ENCODE peak calls at places on chromosomes 3 and 15, in seven cellular contexts. One of them, this sample, is unnamed.

GRCh38 chr15:50627351-50628055 is 59.1 kb downstream of the TRPM7 start:
- DNase-seq in glutamatergic neuron: no peak
- DNase-seq in ACHN: no peak
- DNase-seq in NCI-H446 treated with DMSO at 0.1 percent for 48 hours: no peak
- DNase-seq in effector CD4-positive, alpha-beta T cell: no peak
- DNase-seq in AML-193: no peak
- DNase-seq in activated CD4-positive, alpha-beta T cell treated with anti-CD3 and anti-CD28 coated beads, Interleukin-2, amount 10 ng/mL, durations not matched to agents 7 days and 5 days: no peak
- DNase-seq in this sample: no peak

GRCh38 chr3:29649815-29650547 is 369.1 kb downstream of the RBMS3 start:
- DNase-seq in activated CD4-positive, alpha-beta T cell treated with anti-CD3 and anti-CD28 coated beads, Interleukin-2, amount 10 ng/mL, durations not matched to agents 7 days and 5 days: no peak
- DNase-seq in ACHN: no peak
- DNase-seq in glutamatergic neuron: no peak
- DNase-seq in NCI-H446 treated with DMSO at 0.1 percent for 48 hours: no peak
- DNase-seq in effector CD4-positive, alpha-beta T cell: no peak
- DNase-seq in AML-193: no peak
- DNase-seq in this sample: no peak

GRCh38 chr3:40291471-40291870 is 18.0 kb upstream of the EIF1B start:
- DNase-seq in activated CD4-positive, alpha-beta T cell treated with anti-CD3 and anti-CD28 coated beads, Interleukin-2, amount 10 ng/mL, durations not matched to agents 7 days and 5 days: no peak
- DNase-seq in AML-193: no peak
- DNase-seq in glutamatergic neuron: no peak
- DNase-seq in effector CD4-positive, alpha-beta T cell: no peak
- DNase-seq in ACHN: no peak
- DNase-seq in NCI-H446 treated with DMSO at 0.1 percent for 48 hours: no peak
- DNase-seq in this sample: no peak

GRCh38 chr3:10004960-10005564 is 18.4 kb upstream of the EMC3 start:
- DNase-seq in ACHN: no peak
- DNase-seq in glutamatergic neuron: no peak
- DNase-seq in activated CD4-positive, alpha-beta T cell treated with anti-CD3 and anti-CD28 coated beads, Interleukin-2, amount 10 ng/mL, durations not matched to agents 7 days and 5 days: no peak
- DNase-seq in NCI-H446 treated with DMSO at 0.1 percent for 48 hours: no peak
- DNase-seq in effector CD4-positive, alpha-beta T cell: no peak
- DNase-seq in AML-193: no peak
- DNase-seq in this sample: no peak

GRCh38 chr3:97954193-97954827 is 17.9 kb downstream of the RIOX2 start:
- DNase-seq in activated CD4-positive, alpha-beta T cell treated with anti-CD3 and anti-CD28 coated beads, Interleukin-2, amount 10 ng/mL, durations not matched to agents 7 days and 5 days: no peak
- DNase-seq in effector CD4-positive, alpha-beta T cell: no peak
- DNase-seq in glutamatergic neuron: no peak
- DNase-seq in AML-193: no peak
- DNase-seq in NCI-H446 treated with DMSO at 0.1 percent for 48 hours: no peak
- DNase-seq in ACHN: no peak
- DNase-seq in this sample: no peak

GRCh38 chr3:53880396-53881345 is 1.3 kb downstream of the ACTR8 start:
- DNase-seq in effector CD4-positive, alpha-beta T cell: no peak
- DNase-seq in NCI-H446 treated with DMSO at 0.1 percent for 48 hours: no peak
- DNase-seq in ACHN: peak; percentile 20
- DNase-seq in activated CD4-positive, alpha-beta T cell treated with anti-CD3 and anti-CD28 coated beads, Interleukin-2, amount 10 ng/mL, durations not matched to agents 7 days and 5 days: no peak
- DNase-seq in AML-193: no peak
- DNase-seq in glutamatergic neuron: no peak
- DNase-seq in this sample: no peak

GRCh38 chr3:65924762-65925161 is 114.0 kb downstream of the MAGI1 start:
- DNase-seq in glutamatergic neuron: no peak
- DNase-seq in AML-193: no peak
- DNase-seq in activated CD4-positive, alpha-beta T cell treated with anti-CD3 and anti-CD28 coated beads, Interleukin-2, amount 10 ng/mL, durations not matched to agents 7 days and 5 days: no peak
- DNase-seq in effector CD4-positive, alpha-beta T cell: no peak
- DNase-seq in NCI-H446 treated with DMSO at 0.1 percent for 48 hours: no peak
- DNase-seq in ACHN: no peak
- DNase-seq in this sample: no peak

GRCh38 chr3:171116365-171116764 is 89.8 kb upstream of the SLC2A2 start:
- DNase-seq in AML-193: no peak
- DNase-seq in effector CD4-positive, alpha-beta T cell: no peak
- DNase-seq in ACHN: no peak
- DNase-seq in NCI-H446 treated with DMSO at 0.1 percent for 48 hours: peak; percentile 67
- DNase-seq in activated CD4-positive, alpha-beta T cell treated with anti-CD3 and anti-CD28 coated beads, Interleukin-2, amount 10 ng/mL, durations not matched to agents 7 days and 5 days: no peak
- DNase-seq in glutamatergic neuron: no peak
- DNase-seq in this sample: no peak